ENCODE peak calls at places on chromosomes 11 and 22, in ten cellular contexts. K is activated CD8-positive, alpha-beta T cell treated with anti-CD3 and anti-CD28 coated beads for 36 hours; P is MCF 10A; O is A549; V is mucosa of descending colon; E is epithelial cell of esophagus; R is stomach; Y is H9; A is cardiac muscle cell; G is DND-41. D is an unnamed sample.
A peak's percentile ranks its signal among the peaks of the same experiment; 100 is the strongest.

GRCh38 chr11:133950874-133951483 is 5.8 kb downstream of the IGSF9B start:
- DNase-seq in K (no peak), P (no peak), E (no peak), V (no peak), R (no peak), O (no peak), Y (peak; percentile 47), G (no peak), A (peak; percentile 62), D (no peak)

GRCh38 chr11:132456735-132457328 is 1075.5 kb downstream of the OPCML start:
- DNase-seq in R (no peak), E (no peak), Y (no peak), G (no peak), K (no peak), A (no peak), P (no peak), O (no peak), V (no peak), D (no peak)

GRCh38 chr22:46574993-46575914 is 37.8 kb upstream of the CELSR1 start:
- DNase-seq in V (peak; percentile 61), P (peak; percentile 16), E (peak; percentile 33), A (peak; percentile 43), O (peak; percentile 44), Y (peak; percentile 61), G (no peak), R (peak; percentile 74), K (no peak), D (no peak)

GRCh38 chr11:18692941-18693760 is 5.4 kb upstream of the TMEM86A start:
- DNase-seq in K (no peak), G (no peak), O (no peak), E (no peak), Y (no peak), A (no peak), P (no peak), V (no peak), R (no peak), D (no peak)

GRCh38 chr11:31856248-31856647 is 45.1 kb upstream of the PAX6 start:
- DNase-seq in R (no peak), V (no peak), K (no peak), E (peak; percentile 74), O (no peak), Y (no peak), A (no peak), G (no peak), P (peak; percentile 44), D (no peak)

GRCh38 chr22:48152154-48152775 is 1389.8 kb downstream of the TBC1D22A start:
- DNase-seq in Y (no peak), A (no peak), P (no peak), R (no peak), G (no peak), O (no peak), V (no peak), K (no peak), E (no peak), D (peak; percentile 3)

GRCh38 chr11:103528596-103528995 is 419.4 kb downstream of the DYNC2H1 start:
- DNase-seq in A (no peak), V (no peak), G (no peak), O (no peak), R (no peak), E (no peak), K (no peak), P (no peak), Y (no peak), D (no peak)

GRCh38 chr11:47857485-47858168 is 9.5 kb upstream of the NUP160 start:
- DNase-seq in V (no peak), K (no peak), O (peak; percentile 58), A (no peak), R (no peak), Y (no peak), P (no peak), E (no peak), G (no peak), D (peak; percentile 62)

GRCh38 chr11:72985645-72986044 is 156.5 kb downstream of the FCHSD2 start:
- DNase-seq in A (no peak), V (no peak), K (no peak), Y (no peak), R (no peak), P (no peak), O (no peak), E (no peak), G (no peak), D (no peak)

GRCh38 chr22:35376728-35377472 is 4.0 kb upstream of the HMOX1 start:
- DNase-seq in O (peak; percentile 96), E (peak; percentile 94), K (peak; percentile 57), A (peak; percentile 90), Y (peak; percentile 98), G (peak; percentile 82), R (peak; percentile 91), P (peak; percentile 98), V (peak; percentile 96), D (peak; percentile 92)

GRCh38 chr11:3893311-3893710 is 37.8 kb downstream of the STIM1 start:
- DNase-seq in O (no peak), K (no peak), G (no peak), R (no peak), A (no peak), Y (no peak), P (no peak), V (no peak), E (no peak), D (peak; percentile 65)

GRCh38 chr22:47000256-47000655 is 237.8 kb downstream of the TBC1D22A start:
- DNase-seq in G (no peak), V (no peak), O (no peak), P (no peak), K (no peak), E (no peak), A (no peak), Y (no peak), R (no peak), D (peak; percentile 23)

GRCh38 chr11:66569076-66569475 is 670 bp upstream of the CTSF start:
- DNase-seq in K (no peak), R (no peak), E (no peak), O (no peak), P (no peak), Y (no peak), V (no peak), A (no peak), G (no peak), D (no peak)

DNA sequence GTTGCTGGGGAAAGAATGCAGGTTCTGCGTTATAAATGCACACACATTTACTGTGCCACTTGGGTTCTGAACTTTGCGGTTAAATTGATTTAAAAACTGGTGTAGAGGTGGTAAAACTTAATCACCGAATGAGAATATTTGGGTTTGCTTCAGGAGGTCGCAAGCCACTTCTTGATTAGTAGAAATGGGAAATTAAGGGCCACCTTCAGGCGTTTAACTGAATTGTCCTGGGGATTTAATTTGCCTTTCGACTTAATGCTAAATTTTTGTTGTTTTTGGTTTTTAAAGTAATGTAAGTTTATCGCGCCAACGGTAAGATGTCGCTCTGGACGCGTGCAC is 460 bp upstream of the NCR3LG1 start:
- DNase-seq in O (peak; percentile 16), G (no peak), Y (no peak), K (peak; percentile 5), P (no peak), R (no peak), A (no peak), V (no peak), E (no peak), D (no peak)
- TF ChIP-seq CTCF in O (peak; percentile 10), G (peak; percentile 22), Y (peak; percentile 34), K (no peak), P (no peak), R (no peak), A (peak; percentile 25), V (no peak), E (peak; percentile 36), D (no peak)

DNA sequence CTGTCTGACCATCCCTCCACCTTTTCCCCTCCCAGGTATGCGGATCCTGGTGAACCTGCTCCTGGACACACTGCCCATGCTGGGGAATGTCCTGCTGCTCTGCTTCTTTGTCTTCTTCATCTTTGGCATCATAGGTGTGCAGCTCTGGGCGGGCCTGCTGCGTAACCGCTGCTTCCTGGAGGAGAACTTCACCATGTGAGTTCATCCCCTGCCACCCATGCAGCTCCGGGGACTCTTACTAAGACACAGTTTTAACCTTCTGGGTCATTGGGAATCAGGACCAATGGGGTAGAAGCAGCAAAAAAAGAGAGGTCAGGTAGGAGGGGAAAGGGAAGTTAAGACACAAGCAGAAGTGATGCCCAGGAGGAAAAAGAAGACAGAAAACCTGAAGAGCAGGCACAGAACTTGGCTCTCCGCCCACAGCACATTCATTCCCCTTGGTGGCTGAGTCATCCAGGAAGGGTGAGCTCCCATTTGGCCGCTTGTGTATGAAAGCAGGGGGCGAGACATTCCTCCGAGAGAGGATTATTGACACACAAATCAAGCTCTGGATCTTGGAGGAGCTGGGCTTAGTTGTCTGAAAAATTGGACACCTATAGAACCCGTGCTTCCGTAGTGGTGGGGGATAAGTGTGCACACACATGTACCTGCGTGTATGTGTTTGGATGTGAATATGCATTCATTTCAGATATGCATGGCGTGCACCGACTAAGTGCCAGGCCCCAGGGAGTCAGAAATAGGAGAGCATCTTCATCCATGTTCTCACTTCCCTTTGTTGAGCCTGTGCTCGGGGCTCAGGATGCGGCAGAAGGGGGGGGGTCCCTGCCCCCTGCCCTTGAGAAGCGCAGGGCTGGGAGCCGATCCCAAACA is 64.2 kb downstream of the CACNA1I start:
- DNase-seq in E (peak; percentile 97), P (peak; percentile 97), V (peak; percentile 20), A (no peak), Y (no peak), G (no peak), O (peak; percentile 75), R (peak; percentile 44), K (peak; percentile 40), D (peak; percentile 20)
- TF ChIP-seq CTCF in E (peak; percentile 4), P (no peak), V (no peak), A (no peak), Y (no peak), G (no peak), O (no peak), R (no peak), K (no peak), D (no peak)

DNA sequence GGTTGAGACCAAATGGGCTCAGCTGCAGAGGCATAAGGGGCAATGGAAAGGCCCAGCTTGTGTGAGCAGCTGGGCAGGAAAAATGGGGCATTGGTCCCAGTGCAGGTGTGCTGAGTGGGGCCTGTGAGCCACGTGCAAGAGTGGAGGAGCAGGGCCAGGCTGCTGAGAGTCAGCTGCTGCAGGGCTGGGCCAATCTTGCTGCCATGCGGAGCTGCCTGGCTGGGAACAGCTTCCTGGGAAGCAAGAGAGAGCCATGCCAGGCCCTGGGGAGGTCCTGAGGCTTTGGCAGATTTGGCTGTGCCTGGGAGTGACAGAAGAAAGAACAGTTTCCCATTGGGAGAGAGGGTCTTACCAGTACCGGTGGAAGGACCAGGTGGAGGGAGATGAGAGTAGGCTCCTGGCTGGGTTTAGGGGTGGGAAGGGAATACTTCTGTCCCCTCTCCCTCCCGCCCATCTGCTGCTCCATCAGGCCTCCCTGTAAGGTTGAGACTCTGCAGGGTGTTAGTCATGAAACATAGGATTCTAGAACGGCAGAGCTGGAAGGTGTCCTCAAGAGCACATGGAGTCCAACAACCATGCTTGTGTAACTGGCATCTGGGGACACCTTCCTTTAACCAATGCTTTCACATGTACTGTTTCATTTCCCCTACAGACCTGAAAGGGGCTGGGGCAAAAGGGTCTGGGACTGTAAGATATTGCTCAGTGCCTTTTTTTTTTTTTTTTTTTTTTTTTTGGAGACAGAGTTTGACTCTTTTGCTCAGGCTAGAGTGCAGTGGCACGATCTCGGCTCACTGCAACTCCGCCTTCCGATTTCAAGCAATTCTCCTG is 10.4 kb downstream of the SEPTIN3 start:
- DNase-seq in G (no peak), R (no peak), K (no peak), Y (no peak), V (no peak), A (no peak), O (no peak), E (no peak), P (no peak), D (peak; percentile 51)
- TF ChIP-seq CTCF in G (no peak), R (no peak), K (no peak), Y (no peak), V (no peak), A (no peak), O (no peak), E (no peak), P (no peak), D (no peak)

GRCh38 chr11:43830928-43831440 is 49.6 kb upstream of the ALKBH3 start:
- DNase-seq in Y (no peak), V (no peak), K (peak; percentile 76), R (peak; percentile 25), A (no peak), O (peak; percentile 90), E (peak; percentile 99), P (peak; percentile 97), G (no peak), D (no peak)
- TF ChIP-seq CTCF in Y (no peak), V (no peak), K (no peak), R (no peak), A (no peak), O (no peak), E (no peak), P (no peak), G (no peak), D (no peak)